ENCODE peak calls at places on chromosomes 16 and 17, in four cellular contexts. A is sigmoid colon, W is adrenal gland, S is esophagus muscularis mucosa. L is an unnamed sample.

GRCh38 chr17:2904135-2904534 is 107.9 kb downstream of the RAP1GAP2 start:
- DNase-seq in A (no peak), W (no peak), S (no peak), L (peak; percentile 67)

GRCh38 chr16:23290189-23291062 is 11.7 kb upstream of the SCNN1B start:
- DNase-seq in A (peak; percentile 24), W (no peak), S (no peak), L (peak; percentile 43)

GRCh38 chr16:63442246-63442645 is 1406.0 kb upstream of the CDH8 start:
- DNase-seq in A (no peak), W (no peak), S (no peak), L (no peak)

GRCh38 chr17:6423931-6424330 is 11.0 kb downstream of the AIPL1 start:
- DNase-seq in A (no peak), W (no peak), S (no peak), L (no peak)

GRCh38 chr16:68259007-68259406 is 5.3 kb upstream of the SLC7A6 start:
- DNase-seq in A (no peak), W (no peak), S (no peak), L (no peak)

GRCh38 chr17:83128306-83129240 is 49.2 kb downstream of the METRNL start:
- DNase-seq in A (no peak), W (no peak), S (no peak), L (no peak)

GRCh38 chr17:10201680-10202079 is 3.3 kb upstream of the GAS7 start:
- DNase-seq in A (no peak), W (no peak), S (no peak), L (no peak)

GRCh38 chr16:78122774-78123315 is 23.4 kb downstream of the WWOX start:
- DNase-seq in A (no peak), W (no peak), S (no peak), L (peak; percentile 68)

GRCh38 chr16:55569025-55569424 is 2.5 kb downstream of the CAPNS2 start:
- DNase-seq in A (peak; percentile 30), W (no peak), S (no peak), L (no peak)

GRCh38 chr16:74758801-74759200 is 15.8 kb downstream of the FA2H start:
- DNase-seq in A (no peak), W (no peak), S (no peak), L (no peak)

GRCh38 chr16:63978240-63978639 is 1143.6 kb downstream of the CDH11 start:
- DNase-seq in A (no peak), W (no peak), S (no peak), L (no peak)

GRCh38 chr17:74355065-74355464 is 6.6 kb downstream of the BTBD17 start:
- DNase-seq in A (no peak), W (no peak), S (no peak), L (no peak)

GRCh38 chr17:74356640-74357465 is 4.8 kb downstream of the BTBD17 start:
- DNase-seq in A (no peak), W (no peak), S (no peak), L (peak; percentile 52)

GRCh38 chr17:74359916-74360315 is 1.8 kb downstream of the BTBD17 start:
- DNase-seq in A (no peak), W (no peak), S (no peak), L (no peak)

GRCh38 chr17:74358696-74359095 is 3.0 kb downstream of the BTBD17 start:
- DNase-seq in A (no peak), W (no peak), S (no peak), L (no peak)

DNA sequence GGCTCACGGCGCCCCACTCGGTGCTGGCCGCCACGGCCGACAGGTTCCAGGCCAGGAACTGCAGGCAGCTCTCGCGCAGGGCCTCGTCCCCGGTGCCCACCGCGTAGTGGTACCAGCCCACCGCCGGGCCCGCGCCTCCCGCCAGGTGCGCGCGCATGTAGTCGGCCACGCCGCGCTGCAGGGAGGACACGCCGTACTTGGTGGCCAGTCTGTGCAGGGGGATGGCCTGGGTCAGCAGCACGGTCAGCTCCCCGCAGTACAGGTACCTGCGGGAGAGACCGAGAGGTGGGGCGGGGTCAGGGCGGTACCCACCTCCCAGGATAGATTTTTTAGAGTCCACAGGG is 4.2 kb downstream of the BTBD17 start:
- DNase-seq in A (no peak), W (no peak), S (no peak), L (no peak)
- H3K4me3 ChIP-seq in A (peak overlapping the region; percentile 30), W (no peak overlapping the region), S (peak overlapping the region; percentile 35), L (no peak overlapping the region)

GRCh38 chr16:1244881-1245280 is 4.4 kb downstream of the TPSAB1 start:
- DNase-seq in A (peak; percentile 59), W (no peak), S (no peak), L (no peak)
- TF ChIP-seq POLR2A in A (no peak), W (no peak), S (no peak), L (no peak)

DNA sequence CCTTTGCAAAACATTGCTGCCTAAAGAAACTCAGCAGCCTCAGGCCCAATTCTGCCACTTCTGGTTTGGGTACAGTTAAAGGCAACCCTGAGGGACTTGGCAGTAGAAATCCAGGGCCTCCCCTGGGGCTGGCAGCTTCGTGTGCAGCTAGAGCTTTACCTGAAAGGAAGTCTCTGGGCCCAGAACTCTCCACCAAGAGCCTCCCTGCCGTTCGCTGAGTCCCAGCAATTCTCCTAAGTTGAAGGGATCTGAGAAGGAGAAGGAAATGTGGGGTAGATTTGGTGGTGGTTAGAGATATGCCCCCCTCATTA is 27.7 kb downstream of the STH start:
- DNase-seq in A (no peak), W (no peak), S (no peak), L (no peak)
- H3K27ac ChIP-seq in A (peak overlapping the region; percentile 35), W (peak overlapping the region; percentile 75), S (peak overlapping the region; percentile 36), L (no peak overlapping the region)

GRCh38 chr16:89201467-89202377 is 1.4 kb upstream of the SLC22A31 start:
- DNase-seq in A (peak; percentile 75), W (peak; percentile 89), S (no peak), L (peak; percentile 41)
- H3K4me3 ChIP-seq in A (peak overlapping the region; percentile 30), W (no peak overlapping the region), S (peak overlapping the region; percentile 44), L (no peak overlapping the region)

DNA sequence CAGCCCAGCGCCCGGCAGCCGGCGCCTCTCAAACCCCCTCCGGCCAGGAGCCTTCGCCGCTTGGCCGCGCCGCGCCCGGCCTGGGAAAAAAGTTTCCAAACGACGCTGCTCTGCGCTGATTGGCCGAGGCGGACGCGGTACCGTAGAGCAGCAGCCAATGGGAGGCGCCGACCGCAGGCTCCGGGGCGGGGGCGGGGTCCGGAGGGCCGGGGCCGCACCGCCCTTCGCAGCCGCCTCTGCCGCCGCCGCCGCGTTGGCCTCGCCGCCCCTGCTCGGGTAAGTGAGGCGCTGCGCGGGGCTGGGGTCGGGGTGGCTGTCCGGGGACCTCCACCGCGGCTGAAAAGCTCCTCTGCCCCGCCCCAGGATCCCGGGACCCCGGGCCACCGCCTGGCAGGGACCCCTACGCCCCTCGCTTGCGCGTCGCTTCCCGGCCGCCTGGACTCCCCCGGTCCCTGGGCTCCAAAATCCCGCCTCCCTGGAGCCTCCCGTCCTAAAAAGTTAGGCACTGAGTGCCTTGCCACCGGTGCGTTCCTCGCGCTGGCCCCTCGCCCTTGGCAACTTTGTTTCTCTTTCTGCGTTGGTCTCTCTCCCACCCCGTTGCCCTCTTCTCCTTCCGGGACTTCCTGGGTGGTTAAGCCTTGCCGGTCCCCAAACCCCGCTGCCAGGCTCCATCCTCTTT is at the start of gene NDE1:
- DNase-seq in A (peak; percentile 96), W (peak; percentile 92), S (peak; percentile 96), L (peak; percentile 93)
- TF ChIP-seq POLR2A in A (peak; percentile 40), W (peak; percentile 68), S (no peak), L (peak; percentile 72)

DNA sequence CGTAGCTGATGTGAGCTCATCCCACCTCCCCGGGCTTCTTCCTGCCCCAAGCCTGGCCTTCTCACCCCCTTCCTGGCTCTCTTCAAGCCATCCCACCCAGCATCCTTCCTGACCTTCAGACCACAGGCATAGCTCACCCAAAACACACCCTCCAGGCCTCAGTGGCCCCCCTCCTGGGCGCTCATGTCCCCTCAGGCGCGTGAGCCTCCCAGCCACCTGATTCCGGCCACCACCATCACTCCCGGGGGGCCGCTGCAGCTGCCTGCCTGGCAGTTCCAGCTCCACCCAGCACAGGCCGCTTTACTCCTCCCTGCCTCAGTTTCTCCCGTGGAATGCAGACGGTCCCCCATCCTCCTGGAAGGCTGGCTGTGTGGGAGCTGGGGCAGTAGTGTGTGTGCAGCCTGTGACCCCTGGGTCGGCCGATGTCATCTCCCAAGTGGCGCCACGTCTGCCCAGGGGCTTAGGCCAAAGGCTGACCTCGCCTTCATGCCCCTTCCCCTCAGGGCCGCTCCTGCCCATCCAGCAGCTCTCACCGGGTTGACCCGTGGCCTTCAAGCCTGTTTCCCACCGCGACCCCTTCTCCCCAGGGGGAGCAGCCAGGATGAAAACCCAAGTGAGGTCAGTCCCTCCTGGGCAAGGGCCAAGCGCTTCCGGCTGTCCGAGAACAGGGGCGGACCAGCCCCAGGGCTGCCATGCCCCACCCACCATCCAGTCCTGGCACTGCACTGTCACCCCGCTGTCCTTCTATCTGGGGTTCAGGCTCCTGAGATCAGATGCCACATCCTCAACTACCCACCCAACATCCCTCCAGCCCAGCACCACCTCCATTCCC is 11.9 kb upstream of the CHMP6 start:
- DNase-seq in A (no peak), W (no peak), S (no peak), L (no peak)
- H3K27ac ChIP-seq in A (no peak overlapping the region), W (no peak overlapping the region), S (no peak overlapping the region), L (no peak overlapping the region)

GRCh38 chr17:75785770-75786538 is 1.3 kb downstream of the UNK start:
- DNase-seq in A (peak; percentile 48), W (no peak), S (no peak), L (no peak)

GRCh38 chr17:75784473-75785015 is at the start of gene UNK:
- DNase-seq in A (peak; percentile 100), W (peak; percentile 97), S (peak; percentile 99), L (peak; percentile 98)

GRCh38 chr17:75785016-75785769 is 587 bp downstream of the UNK start:
- DNase-seq in A (peak; percentile 96), W (peak; percentile 93), S (no peak), L (peak; percentile 91)

GRCh38 chr17:75783803-75784472 is 668 bp upstream of the UNK start:
- DNase-seq in A (peak; percentile 75), W (peak; percentile 56), S (no peak), L (no peak)

DNA sequence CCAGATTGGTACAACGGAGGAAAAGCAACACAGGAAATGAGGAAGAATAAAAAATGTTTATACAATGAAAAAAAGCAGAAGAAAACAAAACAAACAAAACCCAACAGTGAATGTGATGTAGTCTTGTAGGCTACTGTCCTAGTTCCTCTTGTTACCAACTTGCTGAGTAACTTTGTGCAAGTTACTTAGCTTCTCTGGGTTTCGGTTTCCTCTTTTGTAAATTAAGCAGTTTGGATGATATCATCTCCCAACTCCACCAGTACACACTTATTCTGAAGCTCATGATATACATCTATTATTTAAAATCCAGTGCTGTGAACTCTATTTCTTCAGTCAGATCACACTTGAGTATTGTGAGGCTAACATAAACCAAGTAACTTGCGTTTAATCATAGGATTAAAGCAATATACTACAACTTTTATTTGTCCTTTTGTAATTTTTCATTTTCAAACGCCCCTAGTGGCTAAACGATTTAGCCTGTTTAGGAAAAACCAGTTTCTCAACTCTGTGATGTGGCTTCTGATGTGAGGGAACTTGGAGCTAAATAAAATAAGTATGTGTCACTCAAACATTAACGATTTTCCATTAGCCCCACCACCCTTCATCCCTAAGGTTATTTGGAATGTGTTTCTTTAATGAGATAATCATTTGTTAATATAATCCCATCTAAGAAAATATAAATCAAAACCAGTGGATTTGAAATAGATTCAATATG is 1.4 kb upstream of the UNK start:
- DNase-seq in A (no peak), W (no peak), S (no peak), L (no peak)
- H3K4me3 ChIP-seq in A (no peak overlapping the region), W (no peak overlapping the region), S (peak overlapping the region; percentile 19), L (no peak overlapping the region)

L was measured in thyroid gland.